ENCODE peak calls at places on chromosomes 4 and X, in five cellular contexts. I is tibial nerve, R is heart right ventricle, M is GM12878, A is dorsolateral prefrontal cortex. G is an unnamed sample.

GRCh38 chrX:115233497-115234219 is at the start of gene LRCH2:
- DNase-seq in I (peak; percentile 9), A (peak; percentile 44), R (peak; percentile 18), M (no peak), G (no peak)

GRCh38 chr4:182246401-182247205 is 3.4 kb downstream of the TENM3 start:
- DNase-seq in I (no peak), R (no peak), M (no peak), A (peak; percentile 53), G (no peak)

GRCh38 chrX:134388161-134389109 is 71.5 kb upstream of the HPRT1 start:
- DNase-seq in A (no peak), M (peak; percentile 43), R (no peak), I (no peak), G (no peak)

GRCh38 chr4:108030332-108030731 is 40.6 kb downstream of the HADH start:
- DNase-seq in M (no peak), A (no peak), R (no peak), I (peak; percentile 32), G (peak; percentile 68)

GRCh38 chrX:12989456-12989855 is 14.5 kb downstream of the TMSB4X start:
- DNase-seq in I (no peak), A (no peak), R (no peak), M (no peak), G (no peak)

GRCh38 chr4:678331-678734 is 4.0 kb downstream of the MYL5 start:
- DNase-seq in R (no peak), M (no peak), I (no peak), A (no peak), G (no peak)

GRCh38 chr4:96713271-96713670 is 873.4 kb downstream of the PDHA2 start:
- DNase-seq in I (no peak), A (no peak), R (no peak), M (no peak), G (no peak)

GRCh38 chrX:72050011-72050410 is 81.7 kb downstream of the RTL5 start:
- DNase-seq in M (no peak), R (no peak), I (no peak), A (no peak), G (no peak)

GRCh38 chr4:159267023-159267939 is 164.4 kb downstream of the RAPGEF2 start:
- DNase-seq in R (no peak), I (no peak), M (no peak), A (peak; percentile 31), G (no peak)

GRCh38 chrX:149512225-149512885 is 7.2 kb upstream of the IDS start:
- DNase-seq in A (no peak), R (no peak), I (peak; percentile 50), M (peak; percentile 13), G (peak; percentile 35)

GRCh38 chr4:10079256-10079655 is 37.3 kb downstream of the WDR1 start:
- DNase-seq in A (no peak), R (no peak), M (no peak), I (no peak), G (no peak)

GRCh38 chr4:42237451-42237850 is 85.0 kb upstream of the BEND4 start:
- DNase-seq in R (no peak), I (no peak), A (no peak), M (no peak), G (no peak)

GRCh38 chrX:40040686-40041461 is 56.9 kb downstream of the BCOR start:
- DNase-seq in R (no peak), I (no peak), M (no peak), A (no peak), G (no peak)

GRCh38 chrX:115894087-115894486 is 276.5 kb upstream of the AGTR2 start:
- DNase-seq in A (no peak), R (no peak), I (no peak), M (peak; percentile 58), G (no peak)

GRCh38 chr4:51907001-51907669 is 64.2 kb downstream of the DCUN1D4 start:
- DNase-seq in M (no peak), R (no peak), I (no peak), A (no peak), G (no peak)

GRCh38 chrX:40755291-40756249 is 20.2 kb upstream of the MED14 start:
- DNase-seq in A (peak; percentile 57), I (no peak), R (peak; percentile 55), M (no peak), G (no peak)

GRCh38 chr4:140254656-140255299 is 100.8 kb upstream of the MAML3 start:
- DNase-seq in I (no peak), M (no peak), A (no peak), R (no peak), G (no peak)

GRCh38 chr4:72505314-72505744 is 63.7 kb downstream of the ADAMTS3 start:
- DNase-seq in I (no peak), A (no peak), R (no peak), M (no peak), G (no peak)

GRCh38 chrX:129360175-129360574 is 163.1 kb downstream of the SMARCA1 start:
- DNase-seq in M (peak; percentile 21), A (no peak), I (peak; percentile 45), R (no peak), G (peak; percentile 11)

GRCh38 chr4:182449186-182449880 is 206.1 kb downstream of the TENM3 start:
- DNase-seq in M (no peak), R (no peak), I (no peak), A (no peak), G (no peak)

GRCh38 chr4:134421734-134422133 is 220.1 kb upstream of the PABPC4L start:
- DNase-seq in I (no peak), M (no peak), A (no peak), R (no peak), G (no peak)

GRCh38 chr4:36165256-36166005 is 78.9 kb downstream of the ARAP2 start:
- DNase-seq in M (no peak), R (no peak), I (no peak), A (no peak), G (no peak)

GRCh38 chr4:88592600-88593448 is 544 bp downstream of the HERC3 start:
- DNase-seq in A (peak; percentile 74), I (peak; percentile 62), M (peak; percentile 20), R (peak; percentile 84), G (peak; percentile 61)

GRCh38 chr4:20724915-20725314 is 24.7 kb downstream of the PACRGL start:
- DNase-seq in A (no peak), M (peak; percentile 2), R (no peak), I (no peak), G (no peak)

GRCh38 chrX:30906726-30907125 is 17.7 kb upstream of the TAB3 start:
- DNase-seq in M (no peak), R (no peak), I (no peak), A (no peak), G (no peak)

GRCh38 chrX:7155163-7155562 is 7.2 kb upstream of the PUDP start:
- DNase-seq in I (no peak), R (no peak), A (no peak), M (no peak), G (no peak)

GRCh38 chr4:66489783-66490452 is 819.6 kb upstream of the EPHA5 start:
- DNase-seq in A (no peak), I (no peak), R (no peak), M (no peak), G (no peak)

GRCh38 chr4:138390286-138390685 is 148.1 kb upstream of the SLC7A11 start:
- DNase-seq in R (no peak), I (no peak), A (no peak), M (no peak), G (no peak)

GRCh38 chrX:9622128-9622527 is 143.5 kb downstream of the GPR143 start:
- DNase-seq in R (no peak), I (no peak), A (no peak), M (no peak), G (no peak)

GRCh38 chr4:168883513-168883912 is 126.5 kb downstream of the CBR4 start:
- DNase-seq in I (no peak), R (no peak), A (no peak), M (no peak), G (no peak)
- H3K27ac ChIP-seq in I (no peak overlapping the region), R (no peak overlapping the region), A (no peak overlapping the region), M (no peak overlapping the region), G (no peak overlapping the region)

DNA sequence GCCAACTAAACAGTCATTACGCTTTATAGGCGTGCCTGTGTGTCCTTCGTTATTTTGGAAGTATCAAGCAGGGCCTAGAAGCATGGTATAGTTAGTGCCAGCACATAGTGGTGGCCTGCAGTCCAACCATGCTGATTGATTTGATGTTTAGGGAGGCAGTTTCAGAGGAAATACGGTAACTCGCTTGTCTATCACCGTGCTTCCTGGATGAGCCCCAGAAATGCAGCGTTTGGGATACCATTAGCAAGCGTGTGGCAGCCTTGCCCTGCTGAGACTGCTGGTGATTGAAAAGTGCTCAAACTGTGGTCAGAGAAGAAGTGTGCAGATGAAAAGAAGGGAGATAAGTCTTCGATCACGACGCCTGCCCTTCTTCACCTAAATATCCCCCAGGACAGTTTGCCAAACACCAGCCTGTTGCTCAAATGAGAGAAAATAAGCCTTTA is 158.4 kb downstream of the CHIC2 start:
- DNase-seq in R (peak; percentile 24), A (no peak), M (peak; percentile 7), I (peak; percentile 15), G (no peak)
- TF ChIP-seq CTCF in R (no peak), A (no peak), M (no peak), I (no peak), G (no peak)

DNA sequence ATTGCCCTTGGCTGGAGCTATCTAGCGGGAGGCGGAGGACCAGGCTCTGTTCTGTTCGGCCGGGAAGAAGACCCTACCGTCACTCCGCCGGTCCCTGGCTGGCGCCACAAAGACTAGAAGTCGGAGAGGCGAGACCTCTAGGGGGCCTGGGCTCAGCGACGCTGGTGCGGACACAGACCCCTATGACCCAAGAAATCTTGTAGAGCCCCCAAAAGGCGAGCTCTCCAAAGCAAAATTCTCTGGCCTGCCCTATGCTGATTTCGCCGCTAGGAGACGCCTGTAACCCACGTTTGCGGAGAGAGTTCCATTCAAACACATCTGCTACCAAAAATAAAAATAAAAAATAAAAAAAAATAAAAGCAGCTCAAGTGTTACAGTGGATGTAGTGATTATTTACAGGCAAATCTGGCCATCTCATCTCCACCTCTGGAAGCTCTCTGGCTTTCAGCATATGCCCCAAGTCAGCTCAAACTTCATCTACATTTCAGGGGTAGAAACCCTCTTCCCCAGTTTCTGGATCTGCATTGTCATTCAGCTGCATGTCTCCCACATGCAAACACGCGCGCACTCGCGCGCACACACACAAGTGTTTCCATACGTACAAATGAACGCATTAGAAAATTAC is 2.4 kb upstream of the PCDH10 start:
- DNase-seq in A (peak; percentile 67), I (no peak), R (peak; percentile 13), M (no peak), G (no peak)
- H3K27me3 ChIP-seq in A (no peaks in the 10 kb centered on the region), I (peaks cover 36% of the 10 kb centered on the region), R (peaks cover 92% of the 10 kb centered on the region), M (peaks cover 9% of the 10 kb centered on the region), G (peaks cover 62% of the 10 kb centered on the region)

DNA sequence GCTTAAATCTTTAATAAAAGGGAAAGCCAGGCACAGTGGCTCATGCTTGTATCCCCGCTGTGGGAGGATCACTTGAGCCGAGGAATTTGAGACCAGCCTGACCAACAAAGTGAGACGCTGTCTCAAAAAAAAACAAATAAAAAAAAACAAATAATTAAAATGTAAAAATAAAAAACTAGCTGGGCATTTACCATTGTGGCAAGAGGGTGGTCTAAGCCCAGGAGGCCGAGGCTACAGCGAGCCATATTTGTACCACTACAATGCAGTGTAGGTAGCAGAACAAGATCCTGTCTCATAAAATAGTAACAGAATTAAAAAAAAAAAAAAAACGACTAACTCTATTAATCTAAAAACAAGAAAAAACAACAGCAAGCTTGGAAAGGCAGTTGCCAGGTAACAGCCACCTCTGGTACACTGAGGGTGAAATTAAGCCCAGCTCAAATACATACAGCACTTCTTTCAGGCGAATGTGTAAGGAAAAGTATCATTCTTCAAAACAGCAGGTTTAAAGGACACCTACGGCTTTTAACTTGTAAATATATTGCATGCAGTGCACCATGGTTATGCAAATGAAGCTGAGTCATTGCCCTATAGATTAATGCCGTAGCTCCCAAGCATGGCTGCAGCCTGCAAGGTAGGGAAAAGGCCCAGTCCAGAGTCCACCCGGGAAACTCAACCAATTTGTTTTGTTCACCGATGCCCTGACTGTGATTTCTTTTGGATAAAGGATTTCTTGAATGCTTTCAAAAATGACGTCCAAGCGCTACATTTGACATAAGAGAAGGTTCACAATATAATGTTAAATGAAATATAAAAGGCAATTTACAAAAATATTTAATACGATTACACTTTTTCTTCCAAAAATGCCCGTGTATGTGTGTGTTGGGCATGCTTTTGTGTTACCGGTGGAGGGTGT is 14.5 kb upstream of the TXLNG start:
- DNase-seq in A (no peak), I (no peak), R (no peak), M (no peak), G (no peak)
- H3K27ac ChIP-seq in A (no peak overlapping the region), I (no peak overlapping the region), R (no peak overlapping the region), M (no peak overlapping the region), G (no peak overlapping the region)

G was measured in CD4-positive, alpha-beta T cell.